ENCODE peak calls at places on chromosomes 11 and 22, in five cellular contexts. One of them, this sample, is unnamed.

GRCh38 chr22:17910561-17911311 is 113.6 kb downstream of the MICAL3 start:
- DNase-seq in AG08396: peak
- DNase-seq in SW 1271: no peak
- DNase-seq in MCF 10A: peak
- DNase-seq in NCI-H1092: no peak
- DNase-seq in this sample: peak

GRCh38 chr11:5380740-5381342 is 2.8 kb upstream of the OR51M1 start:
- DNase-seq in AG08396: peak
- DNase-seq in SW 1271: no peak
- DNase-seq in MCF 10A: peak
- DNase-seq in NCI-H1092: peak
- DNase-seq in this sample: peak

GRCh38 chr11:643849-644738 is 7.0 kb downstream of the DRD4 start:
- DNase-seq in AG08396: no peak
- DNase-seq in SW 1271: no peak
- DNase-seq in MCF 10A: no peak
- DNase-seq in NCI-H1092: no peak
- DNase-seq in this sample: no peak

GRCh38 chr11:92457250-92457649 is 232.6 kb downstream of the FAT3 start:
- DNase-seq in AG08396: peak
- DNase-seq in SW 1271: no peak
- DNase-seq in MCF 10A: peak
- DNase-seq in NCI-H1092: no peak
- DNase-seq in this sample: no peak

GRCh38 chr22:25388866-25389540 is 169.6 kb downstream of the CRYBB2 start:
- DNase-seq in AG08396: no peak
- DNase-seq in SW 1271: no peak
- DNase-seq in MCF 10A: no peak
- DNase-seq in NCI-H1092: no peak
- DNase-seq in this sample: peak

GRCh38 chr22:38699143-38699542 is 1.6 kb downstream of the JOSD1 start:
- DNase-seq in AG08396: no peak
- DNase-seq in SW 1271: no peak
- DNase-seq in MCF 10A: no peak
- DNase-seq in NCI-H1092: no peak
- DNase-seq in this sample: no peak

GRCh38 chr22:42714768-42715430 is 5.8 kb downstream of the A4GALT start:
- DNase-seq in AG08396: no peak
- DNase-seq in SW 1271: no peak
- DNase-seq in MCF 10A: no peak
- DNase-seq in NCI-H1092: no peak
- DNase-seq in this sample: no peak

GRCh38 chr11:65553301-65554001 is 4.7 kb downstream of the LTBP3 start:
- DNase-seq in AG08396: no peak
- DNase-seq in SW 1271: no peak
- DNase-seq in MCF 10A: no peak
- DNase-seq in NCI-H1092: no peak
- DNase-seq in this sample: no peak

GRCh38 chr11:119983816-119984215 is 154.1 kb downstream of the TRIM29 start:
- DNase-seq in AG08396: no peak
- DNase-seq in SW 1271: no peak
- DNase-seq in MCF 10A: no peak
- DNase-seq in NCI-H1092: no peak
- DNase-seq in this sample: no peak

GRCh38 chr11:43567396-43567975 is 113.1 kb upstream of the HSD17B12 start:
- DNase-seq in AG08396: peak
- DNase-seq in SW 1271: no peak
- DNase-seq in MCF 10A: peak
- DNase-seq in NCI-H1092: peak
- DNase-seq in this sample: no peak

This sample was measured in foreskin melanocyte.